ENCODE peak calls at places on chromosomes 13 and 19, in four cellular contexts. One of them, this sample, is unnamed.

GRCh38 chr13:113114511-113115362 is 7.9 kb upstream of the F10 start:
- DNase-seq in glutamatergic neuron: no peak
- DNase-seq in CD8-positive, alpha-beta T cell: no peak
- DNase-seq in Peyer's patch: peak
- DNase-seq in this sample: no peak

GRCh38 chr19:46732966-46733692 is 12.7 kb upstream of the FKRP start:
- DNase-seq in Peyer's patch: no peak
- DNase-seq in CD8-positive, alpha-beta T cell: no peak
- DNase-seq in glutamatergic neuron: no peak
- DNase-seq in this sample: no peak

GRCh38 chr19:55406869-55407624 is 541 bp downstream of the UBE2S start:
- DNase-seq in CD8-positive, alpha-beta T cell: no peak
- DNase-seq in glutamatergic neuron: peak
- DNase-seq in Peyer's patch: peak
- DNase-seq in this sample: no peak

GRCh38 chr13:113146750-113147149 is 11.7 kb upstream of the PROZ start:
- DNase-seq in glutamatergic neuron: no peak
- DNase-seq in CD8-positive, alpha-beta T cell: no peak
- DNase-seq in Peyer's patch: peak
- DNase-seq in this sample: no peak

GRCh38 chr19:38076337-38076736 is 147.7 kb downstream of the DPF1 start:
- DNase-seq in CD8-positive, alpha-beta T cell: no peak
- DNase-seq in glutamatergic neuron: no peak
- DNase-seq in Peyer's patch: no peak
- DNase-seq in this sample: no peak

GRCh38 chr19:45817010-45817724 is 2.1 kb upstream of the RSPH6A start:
- DNase-seq in CD8-positive, alpha-beta T cell: peak
- DNase-seq in glutamatergic neuron: peak
- DNase-seq in Peyer's patch: peak
- DNase-seq in this sample: peak

GRCh38 chr13:99947666-99948065 is 23.9 kb downstream of the ZIC5 start:
- DNase-seq in Peyer's patch: no peak
- DNase-seq in glutamatergic neuron: no peak
- DNase-seq in CD8-positive, alpha-beta T cell: no peak
- DNase-seq in this sample: no peak

GRCh38 chr19:10514211-10515145 is 2.8 kb downstream of the S1PR5 start:
- DNase-seq in Peyer's patch: no peak
- DNase-seq in CD8-positive, alpha-beta T cell: no peak
- DNase-seq in glutamatergic neuron: peak
- DNase-seq in this sample: peak

GRCh38 chr13:114115191-114115671 is 17.2 kb downstream of the RASA3 start:
- DNase-seq in glutamatergic neuron: no peak
- DNase-seq in Peyer's patch: peak
- DNase-seq in CD8-positive, alpha-beta T cell: no peak
- DNase-seq in this sample: peak

GRCh38 chr13:113562866-113563265 is 21.7 kb upstream of the TFDP1 start:
- DNase-seq in glutamatergic neuron: no peak
- DNase-seq in CD8-positive, alpha-beta T cell: no peak
- DNase-seq in Peyer's patch: no peak
- DNase-seq in this sample: no peak

GRCh38 chr13:43831088-43831487 is 44.3 kb upstream of the ENOX1 start:
- DNase-seq in CD8-positive, alpha-beta T cell: no peak
- DNase-seq in Peyer's patch: no peak
- DNase-seq in glutamatergic neuron: no peak
- DNase-seq in this sample: no peak

GRCh38 chr19:34844254-34844653 is 71.2 kb upstream of the ZNF599 start:
- DNase-seq in Peyer's patch: no peak
- DNase-seq in CD8-positive, alpha-beta T cell: no peak
- DNase-seq in glutamatergic neuron: no peak
- DNase-seq in this sample: no peak

GRCh38 chr13:110477711-110478245 is 83.7 kb downstream of the RAB20 start:
- DNase-seq in glutamatergic neuron: no peak
- DNase-seq in Peyer's patch: no peak
- DNase-seq in CD8-positive, alpha-beta T cell: no peak
- DNase-seq in this sample: no peak

GRCh38 chr13:102402292-102402691 is 444 bp upstream of the FGF14 start:
- DNase-seq in glutamatergic neuron: peak
- DNase-seq in Peyer's patch: peak
- DNase-seq in CD8-positive, alpha-beta T cell: no peak
- DNase-seq in this sample: no peak

GRCh38 chr19:39996218-39996810 is 546 bp upstream of the ZNF546 start:
- DNase-seq in glutamatergic neuron: peak
- DNase-seq in CD8-positive, alpha-beta T cell: peak
- DNase-seq in Peyer's patch: peak
- DNase-seq in this sample: peak

GRCh38 chr19:23779645-23780044 is 21.0 kb upstream of the ZNF681 start:
- DNase-seq in glutamatergic neuron: no peak
- DNase-seq in CD8-positive, alpha-beta T cell: no peak
- DNase-seq in Peyer's patch: no peak
- DNase-seq in this sample: no peak

GRCh38 chr19:13428352-13428751 is 77.9 kb downstream of the CACNA1A start:
- DNase-seq in Peyer's patch: no peak
- DNase-seq in CD8-positive, alpha-beta T cell: no peak
- DNase-seq in glutamatergic neuron: peak
- DNase-seq in this sample: no peak

GRCh38 chr13:99442273-99442895 is 58.9 kb upstream of the TM9SF2 start:
- DNase-seq in CD8-positive, alpha-beta T cell: peak
- DNase-seq in glutamatergic neuron: no peak
- DNase-seq in Peyer's patch: peak
- DNase-seq in this sample: no peak

GRCh38 chr13:44140146-44140545 is 233.5 kb upstream of the SERP2 start:
- DNase-seq in Peyer's patch: peak
- DNase-seq in CD8-positive, alpha-beta T cell: no peak
- DNase-seq in glutamatergic neuron: no peak
- DNase-seq in this sample: no peak

GRCh38 chr13:29704648-29705047 is 109.2 kb upstream of the SLC7A1 start:
- DNase-seq in glutamatergic neuron: no peak
- DNase-seq in CD8-positive, alpha-beta T cell: no peak
- DNase-seq in Peyer's patch: no peak
- DNase-seq in this sample: no peak

GRCh38 chr13:63838366-63839110 is 2422.9 kb upstream of the PCDH20 start:
- DNase-seq in CD8-positive, alpha-beta T cell: no peak
- DNase-seq in Peyer's patch: no peak
- DNase-seq in glutamatergic neuron: no peak
- DNase-seq in this sample: no peak

GRCh38 chr13:37187110-37187509 is 81.6 kb upstream of the CSNK1A1L start:
- DNase-seq in CD8-positive, alpha-beta T cell: no peak
- DNase-seq in glutamatergic neuron: no peak
- DNase-seq in Peyer's patch: no peak
- DNase-seq in this sample: no peak

GRCh38 chr19:58569943-58570670 is 3.0 kb downstream of the MZF1 start:
- DNase-seq in glutamatergic neuron: no peak
- DNase-seq in CD8-positive, alpha-beta T cell: no peak
- DNase-seq in Peyer's patch: peak
- DNase-seq in this sample: peak

GRCh38 chr19:55590621-55591020 is 8.7 kb downstream of the FIZ1 start:
- DNase-seq in Peyer's patch: no peak
- DNase-seq in CD8-positive, alpha-beta T cell: no peak
- DNase-seq in glutamatergic neuron: no peak
- DNase-seq in this sample: no peak

GRCh38 chr19:32330149-32330548 is 15.3 kb upstream of the ZNF507 start:
- DNase-seq in glutamatergic neuron: no peak
- DNase-seq in Peyer's patch: no peak
- DNase-seq in CD8-positive, alpha-beta T cell: no peak
- DNase-seq in this sample: no peak

GRCh38 chr13:113224486-113224885 is 15.1 kb downstream of the CUL4A start:
- DNase-seq in Peyer's patch: no peak
- DNase-seq in glutamatergic neuron: no peak
- DNase-seq in CD8-positive, alpha-beta T cell: no peak
- DNase-seq in this sample: no peak

GRCh38 chr13:21095311-21095710 is 33.9 kb upstream of the LATS2 start:
- DNase-seq in glutamatergic neuron: no peak
- DNase-seq in CD8-positive, alpha-beta T cell: no peak
- DNase-seq in Peyer's patch: no peak
- DNase-seq in this sample: no peak

GRCh38 chr13:57075588-57075987 is 65.1 kb upstream of the PRR20A start:
- DNase-seq in Peyer's patch: no peak
- DNase-seq in glutamatergic neuron: no peak
- DNase-seq in CD8-positive, alpha-beta T cell: no peak
- DNase-seq in this sample: no peak

GRCh38 chr19:46574533-46574932 is 26.6 kb upstream of the CALM3 start:
- DNase-seq in CD8-positive, alpha-beta T cell: no peak
- DNase-seq in glutamatergic neuron: no peak
- DNase-seq in Peyer's patch: no peak
- DNase-seq in this sample: no peak

GRCh38 chr13:99282264-99283231 is 24.4 kb upstream of the GPR18 start:
- DNase-seq in glutamatergic neuron: no peak
- DNase-seq in CD8-positive, alpha-beta T cell: no peak
- DNase-seq in Peyer's patch: no peak
- DNase-seq in this sample: no peak

GRCh38 chr13:114237415-114238112 is 2.9 kb downstream of the CDC16 start:
- DNase-seq in CD8-positive, alpha-beta T cell: no peak
- DNase-seq in Peyer's patch: no peak
- DNase-seq in glutamatergic neuron: no peak
- DNase-seq in this sample: no peak

GRCh38 chr19:47839411-47839810 is 17.7 kb downstream of the CRX start:
- DNase-seq in Peyer's patch: no peak
- DNase-seq in CD8-positive, alpha-beta T cell: no peak
- DNase-seq in glutamatergic neuron: no peak
- DNase-seq in this sample: no peak

GRCh38 chr19:24071078-24071477 is 15.9 kb upstream of the ZNF254 start:
- DNase-seq in Peyer's patch: no peak
- DNase-seq in CD8-positive, alpha-beta T cell: no peak
- DNase-seq in glutamatergic neuron: no peak
- DNase-seq in this sample: no peak

GRCh38 chr19:10069046-10069445 is 17.1 kb upstream of the SHFL start:
- DNase-seq in CD8-positive, alpha-beta T cell: no peak
- DNase-seq in glutamatergic neuron: no peak
- DNase-seq in Peyer's patch: no peak
- DNase-seq in this sample: no peak

GRCh38 chr13:32323912-32324311 is 8.6 kb downstream of the BRCA2 start:
- DNase-seq in glutamatergic neuron: no peak
- DNase-seq in Peyer's patch: no peak
- DNase-seq in CD8-positive, alpha-beta T cell: no peak
- DNase-seq in this sample: no peak

GRCh38 chr13:43545317-43545874 is 241.4 kb downstream of the ENOX1 start:
- DNase-seq in glutamatergic neuron: no peak
- DNase-seq in CD8-positive, alpha-beta T cell: no peak
- DNase-seq in Peyer's patch: no peak
- DNase-seq in this sample: no peak

GRCh38 chr19:30036154-30037129 is 94.4 kb downstream of the URI1 start:
- DNase-seq in glutamatergic neuron: no peak
- DNase-seq in CD8-positive, alpha-beta T cell: no peak
- DNase-seq in Peyer's patch: no peak
- DNase-seq in this sample: no peak

GRCh38 chr13:74015137-74015536 is 119.1 kb downstream of the KLF12 start:
- DNase-seq in glutamatergic neuron: no peak
- DNase-seq in Peyer's patch: no peak
- DNase-seq in CD8-positive, alpha-beta T cell: no peak
- DNase-seq in this sample: no peak
- TF ChIP-seq CTCF in glutamatergic neuron: peak
- TF ChIP-seq CTCF in Peyer's patch: no peak
- TF ChIP-seq CTCF in CD8-positive, alpha-beta T cell: peak
- TF ChIP-seq CTCF in this sample: peak

GRCh38 chr19:4063369-4064072 is 3.2 kb downstream of the ZBTB7A start:
- DNase-seq in glutamatergic neuron: no peak
- DNase-seq in Peyer's patch: peak
- DNase-seq in CD8-positive, alpha-beta T cell: no peak
- DNase-seq in this sample: no peak
- TF ChIP-seq CTCF in glutamatergic neuron: no peak
- TF ChIP-seq CTCF in Peyer's patch: peak
- TF ChIP-seq CTCF in CD8-positive, alpha-beta T cell: no peak
- TF ChIP-seq CTCF in this sample: no peak

DNA sequence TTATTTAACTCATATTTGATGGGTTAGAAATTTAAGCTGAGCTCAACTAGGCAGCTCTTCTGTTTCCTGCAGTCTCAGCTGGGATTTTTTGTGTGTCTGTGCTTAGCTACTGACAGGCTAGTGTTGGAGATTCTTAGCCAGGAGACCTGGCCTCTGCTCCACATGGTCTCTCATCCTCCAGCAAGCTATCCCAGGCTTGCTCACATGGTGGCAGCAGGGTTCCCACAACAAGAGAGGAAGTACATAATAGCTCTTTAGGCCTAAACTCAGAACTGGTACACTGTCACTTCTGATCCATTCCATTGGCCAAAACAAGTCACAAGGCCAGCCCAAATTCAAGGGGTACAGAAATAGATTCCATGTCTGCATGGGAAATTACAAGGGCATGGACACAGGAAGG is 406.2 kb downstream of the SUCLA2 start:
- DNase-seq in CD8-positive, alpha-beta T cell: no peak
- DNase-seq in glutamatergic neuron: no peak
- DNase-seq in Peyer's patch: no peak
- DNase-seq in this sample: no peak
- TF ChIP-seq CTCF in CD8-positive, alpha-beta T cell: no peak
- TF ChIP-seq CTCF in glutamatergic neuron: no peak
- TF ChIP-seq CTCF in Peyer's patch: no peak
- TF ChIP-seq CTCF in this sample: no peak

GRCh38 chr13:41060723-41061074 is 610 bp upstream of the WBP4 start:
- DNase-seq in Peyer's patch: peak
- DNase-seq in glutamatergic neuron: peak
- DNase-seq in CD8-positive, alpha-beta T cell: peak
- DNase-seq in this sample: peak

GRCh38 chr13:41059896-41060722 is 1.2 kb upstream of the WBP4 start:
- DNase-seq in Peyer's patch: peak
- DNase-seq in CD8-positive, alpha-beta T cell: peak
- DNase-seq in glutamatergic neuron: peak
- DNase-seq in this sample: peak

GRCh38 chr13:41064493-41064892 is 3.2 kb downstream of the WBP4 start:
- DNase-seq in Peyer's patch: no peak
- DNase-seq in CD8-positive, alpha-beta T cell: no peak
- DNase-seq in glutamatergic neuron: no peak
- DNase-seq in this sample: no peak

GRCh38 chr13:41061075-41061913 is at the start of gene WBP4:
- DNase-seq in glutamatergic neuron: peak
- DNase-seq in CD8-positive, alpha-beta T cell: peak
- DNase-seq in Peyer's patch: peak
- DNase-seq in this sample: peak

GRCh38 chr13:41061914-41062837 is 867 bp downstream of the WBP4 start:
- DNase-seq in glutamatergic neuron: no peak
- DNase-seq in Peyer's patch: no peak
- DNase-seq in CD8-positive, alpha-beta T cell: no peak
- DNase-seq in this sample: no peak
- TF ChIP-seq CTCF in glutamatergic neuron: no peak
- TF ChIP-seq CTCF in Peyer's patch: no peak
- TF ChIP-seq CTCF in CD8-positive, alpha-beta T cell: no peak
- TF ChIP-seq CTCF in this sample: no peak

GRCh38 chr13:65642301-65642700 is 1587.8 kb downstream of the PCDH9 start:
- DNase-seq in CD8-positive, alpha-beta T cell: no peak
- DNase-seq in glutamatergic neuron: no peak
- DNase-seq in Peyer's patch: no peak
- DNase-seq in this sample: no peak

DNA sequence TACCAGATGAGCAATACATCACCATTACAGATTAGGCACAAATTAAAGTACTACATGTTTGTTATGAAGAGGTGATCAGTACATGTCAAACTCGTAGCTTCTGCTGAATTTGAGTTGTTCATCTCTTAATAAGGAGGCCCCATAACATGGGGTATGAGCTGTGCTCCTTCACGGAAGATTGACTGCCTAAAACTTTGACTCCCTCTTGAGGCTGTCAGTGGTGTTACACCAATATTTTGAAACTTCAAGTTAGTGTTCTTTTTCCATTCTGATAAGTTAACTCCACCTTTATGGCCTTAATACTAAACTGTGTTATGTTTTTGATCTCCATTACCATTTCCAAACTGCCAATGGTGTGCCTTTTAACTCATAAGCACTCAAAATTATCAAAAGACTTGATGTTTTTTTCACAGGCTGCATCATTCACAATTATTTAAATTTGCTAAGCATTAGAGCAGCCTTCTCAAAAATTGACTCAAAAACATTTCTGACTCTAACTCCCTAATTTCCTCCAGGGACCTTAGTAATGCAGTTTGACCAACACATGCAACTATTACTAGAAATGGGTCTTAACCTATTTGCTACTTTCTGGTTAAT is 1591.5 kb downstream of the PCDH9 start:
- DNase-seq in glutamatergic neuron: no peak
- DNase-seq in CD8-positive, alpha-beta T cell: no peak
- DNase-seq in Peyer's patch: no peak
- DNase-seq in this sample: no peak
- TF ChIP-seq CTCF in glutamatergic neuron: peak
- TF ChIP-seq CTCF in CD8-positive, alpha-beta T cell: no peak
- TF ChIP-seq CTCF in Peyer's patch: no peak
- TF ChIP-seq CTCF in this sample: peak